ENCODE peak calls at places on chromosomes 5 and 9, in five cellular contexts. B is neural progenitor cell, X is NT2/D1, K is IMR-90, O is mesendoderm. S is an unnamed sample. For H3K4me1 and H3K36me3, the result is how much of the 10 kb centered on the place peaks cover.

GRCh38 chr9:91316093-91316492 is 45.6 kb downstream of the AUH start:
- DNase-seq in B (no peak), X (no peak), K (no peak), O (no peak), S (no peak)

GRCh38 chr5:57447656-57448055 is 35.0 kb downstream of the ACTBL2 start:
- DNase-seq in B (no peak), X (no peak), K (peak), O (no peak), S (peak)

GRCh38 chr5:111603446-111603827 is 91.1 kb upstream of the STARD4 start:
- DNase-seq in B (no peak), X (no peak), K (peak), O (no peak), S (peak)

GRCh38 chr5:122151640-122152039 is 22.3 kb downstream of the ZNF474 start:
- DNase-seq in B (no peak), X (no peak), K (peak), O (peak), S (peak)

GRCh38 chr9:83955985-83956287 is 24.1 kb downstream of the HNRNPK start:
- DNase-seq in B (no peak), X (no peak), K (no peak), O (no peak), S (no peak)

GRCh38 chr5:176565760-176566288 is 16.7 kb downstream of the CDHR2 start:
- DNase-seq in B (no peak), X (no peak), K (no peak), O (peak), S (no peak)

GRCh38 chr5:141422742-141423291 is 2.0 kb downstream of the PCDHGA11 start:
- DNase-seq in B (no peak), X (no peak), K (no peak), O (no peak), S (no peak)

GRCh38 chr5:62282951-62283446 is 23.0 kb upstream of the KIF2A start:
- DNase-seq in B (no peak), X (no peak), K (no peak), O (no peak), S (no peak)

GRCh38 chr5:136103118-136103517 is 29.5 kb upstream of the SMAD5 start:
- DNase-seq in B (no peak), X (no peak), K (no peak), O (no peak), S (no peak)

GRCh38 chr9:109063765-109064164 is 50.5 kb upstream of the CTNNAL1 start:
- DNase-seq in B (peak), X (no peak), K (peak), O (no peak), S (peak)

GRCh38 chr5:127930311-127930710 is 153.3 kb upstream of the SLC12A2 start:
- DNase-seq in B (no peak), X (no peak), K (peak), O (no peak), S (no peak)

GRCh38 chr9:89372230-89372816 is 54.0 kb downstream of the SECISBP2 start:
- DNase-seq in B (peak), X (no peak), K (no peak), O (peak), S (no peak)

GRCh38 chr5:168174376-168174775 is 117.1 kb upstream of the WWC1 start:
- DNase-seq in B (no peak), X (no peak), K (no peak), O (no peak), S (no peak)

GRCh38 chr9:33840381-33840780 is 23.4 kb downstream of the UBE2R2 start:
- DNase-seq in B (no peak), X (no peak), K (peak), O (no peak), S (no peak)

GRCh38 chr9:90841213-90841612 is 39.6 kb downstream of the SYK start:
- DNase-seq in B (no peak), X (no peak), K (no peak), O (no peak), S (no peak)

GRCh38 chr9:120783611-120784047 is 9.6 kb downstream of the FBXW2 start:
- DNase-seq in B (no peak), X (no peak), K (peak), O (no peak), S (peak)

GRCh38 chr9:109020581-109020980 is 7.3 kb upstream of the CTNNAL1 start:
- DNase-seq in B (no peak), X (no peak), K (no peak), O (no peak), S (no peak)

GRCh38 chr5:110050640-110051345 is 361.1 kb downstream of the MAN2A1 start:
- DNase-seq in B (no peak), X (no peak), K (no peak), O (no peak), S (no peak)

GRCh38 chr5:170769236-170769635 is 14.3 kb upstream of the GABRP start:
- DNase-seq in B (no peak), X (no peak), K (no peak), O (no peak), S (no peak)

GRCh38 chr5:158979749-158980521 is 119.8 kb downstream of the EBF1 start:
- DNase-seq in B (peak), X (no peak), K (peak), O (peak), S (peak)

GRCh38 chr9:69874301-69875060 is 53.9 kb downstream of the CFAP95 start:
- DNase-seq in B (no peak), X (no peak), K (no peak), O (peak), S (no peak)

GRCh38 chr5:1468247-1468612 is 23.0 kb upstream of the SLC6A3 start:
- DNase-seq in B (peak), X (peak), K (no peak), O (peak), S (peak)

GRCh38 chr9:133889498-133890301 is 102.4 kb downstream of the VAV2 start:
- DNase-seq in B (no peak), X (no peak), K (peak), O (no peak), S (no peak)

GRCh38 chr5:124746252-124746915 is at the start of gene ZNF608:
- DNase-seq in B (peak), X (no peak), K (peak), O (peak), S (peak)

GRCh38 chr5:120808135-120808534 is 344.0 kb downstream of the PRR16 start:
- DNase-seq in B (no peak), X (no peak), K (peak), O (peak), S (peak)

GRCh38 chr9:115292584-115293271 is 174.8 kb upstream of the TNC start:
- DNase-seq in B (peak), X (no peak), K (peak), O (peak), S (no peak)

GRCh38 chr9:101477214-101477613 is 41.6 kb upstream of the ALDOB start:
- DNase-seq in B (no peak), X (no peak), K (peak), O (no peak), S (peak)

GRCh38 chr9:95313010-95313498 is 4.5 kb downstream of the FANCC start:
- DNase-seq in B (peak), X (no peak), K (peak), O (peak), S (peak)

GRCh38 chr5:67291066-67291465 is 94.5 kb upstream of the CD180 start:
- DNase-seq in B (no peak), X (no peak), K (no peak), O (no peak), S (no peak)

GRCh38 chr9:134590240-134591081 is 51.1 kb upstream of the COL5A1 start:
- DNase-seq in B (no peak), X (no peak), K (no peak), O (no peak), S (no peak)

GRCh38 chr9:109381011-109381729 is 60.3 kb upstream of the EPB41L4B start:
- DNase-seq in B (no peak), X (no peak), K (peak), O (no peak), S (no peak)

GRCh38 chr9:78609471-78609870 is 312.5 kb downstream of the PSAT1 start:
- DNase-seq in B (no peak), X (no peak), K (no peak), O (no peak), S (no peak)

GRCh38 chr9:111375062-111375461 is 45.0 kb upstream of the OR2K2 start:
- DNase-seq in B (no peak), X (no peak), K (no peak), O (no peak), S (no peak)

GRCh38 chr5:67371924-67372323 is 175.3 kb upstream of the CD180 start:
- DNase-seq in B (no peak), X (no peak), K (no peak), O (no peak), S (no peak)

GRCh38 chr5:135156715-135157404 is 122.8 kb upstream of the PITX1 start:
- DNase-seq in B (no peak), X (no peak), K (no peak), O (no peak), S (no peak)

GRCh38 chr9:138067594-138068367 is 190.2 kb downstream of the CACNA1B start:
- DNase-seq in B (no peak), X (no peak), K (no peak), O (no peak), S (no peak)

GRCh38 chr5:132423443-132423898 is 54.0 kb downstream of the SLC22A5 start:
- DNase-seq in B (no peak), X (no peak), K (no peak), O (no peak), S (no peak)

GRCh38 chr5:132424167-132424935 is 54.8 kb downstream of the SLC22A5 start:
- DNase-seq in B (no peak), X (no peak), K (no peak), O (no peak), S (no peak)

GRCh38 chr5:132426525-132427138 is 57.1 kb downstream of the SLC22A5 start:
- DNase-seq in B (peak), X (no peak), K (peak), O (peak), S (peak)

GRCh38 chr5:132425975-132426524 is 56.5 kb downstream of the SLC22A5 start:
- DNase-seq in B (no peak), X (no peak), K (no peak), O (no peak), S (no peak)

DNA sequence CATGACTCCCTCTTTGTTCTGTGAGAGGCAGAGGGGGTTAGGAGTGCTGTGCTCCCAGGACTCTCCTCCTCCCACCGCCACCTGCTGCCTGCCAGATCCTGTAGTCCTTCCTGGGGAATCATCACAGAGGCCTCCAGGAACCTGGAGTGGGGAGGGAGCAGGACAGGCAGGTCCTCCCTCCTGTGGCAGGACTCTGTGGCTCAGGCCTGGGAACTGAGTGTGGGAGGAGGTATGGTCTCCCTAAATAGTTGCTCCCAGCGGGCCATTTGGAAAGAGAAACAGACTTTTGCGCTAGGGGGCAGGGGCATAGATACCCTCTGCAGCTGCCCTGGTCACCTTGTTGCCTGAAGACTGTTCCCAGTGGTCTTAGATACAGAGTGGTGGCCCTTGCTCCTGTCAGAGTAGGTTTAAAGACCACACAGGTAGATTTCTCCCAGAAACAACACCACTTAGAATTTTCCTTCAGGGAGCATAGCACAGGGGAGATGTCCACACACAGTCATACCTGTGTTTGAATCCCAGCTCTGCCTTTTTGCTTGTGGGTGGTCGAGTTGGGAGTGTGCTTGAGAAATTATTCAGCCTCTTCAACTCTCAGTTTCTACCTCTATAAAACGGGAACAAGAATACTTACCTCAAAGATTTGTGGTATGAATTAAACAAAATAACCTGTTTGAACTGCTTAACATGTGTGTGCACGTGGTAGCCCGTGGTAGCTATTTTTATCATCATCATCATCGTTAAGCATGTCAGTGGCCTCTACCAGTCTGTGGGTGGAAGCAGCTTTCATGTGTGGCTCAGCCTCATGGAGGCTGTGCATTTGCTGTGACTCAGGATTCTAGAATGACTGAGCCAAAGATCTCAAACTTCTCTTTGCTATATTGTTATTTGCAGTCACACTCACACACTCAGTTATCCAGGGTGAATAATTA is 55.8 kb downstream of the SLC22A5 start:
- DNase-seq in B (no peak), X (no peak), K (peak), O (no peak), S (peak)
- H3K9ac ChIP-seq in B (no peak), X (no peak), K (peak), O (no peak), S (peak)

DNA sequence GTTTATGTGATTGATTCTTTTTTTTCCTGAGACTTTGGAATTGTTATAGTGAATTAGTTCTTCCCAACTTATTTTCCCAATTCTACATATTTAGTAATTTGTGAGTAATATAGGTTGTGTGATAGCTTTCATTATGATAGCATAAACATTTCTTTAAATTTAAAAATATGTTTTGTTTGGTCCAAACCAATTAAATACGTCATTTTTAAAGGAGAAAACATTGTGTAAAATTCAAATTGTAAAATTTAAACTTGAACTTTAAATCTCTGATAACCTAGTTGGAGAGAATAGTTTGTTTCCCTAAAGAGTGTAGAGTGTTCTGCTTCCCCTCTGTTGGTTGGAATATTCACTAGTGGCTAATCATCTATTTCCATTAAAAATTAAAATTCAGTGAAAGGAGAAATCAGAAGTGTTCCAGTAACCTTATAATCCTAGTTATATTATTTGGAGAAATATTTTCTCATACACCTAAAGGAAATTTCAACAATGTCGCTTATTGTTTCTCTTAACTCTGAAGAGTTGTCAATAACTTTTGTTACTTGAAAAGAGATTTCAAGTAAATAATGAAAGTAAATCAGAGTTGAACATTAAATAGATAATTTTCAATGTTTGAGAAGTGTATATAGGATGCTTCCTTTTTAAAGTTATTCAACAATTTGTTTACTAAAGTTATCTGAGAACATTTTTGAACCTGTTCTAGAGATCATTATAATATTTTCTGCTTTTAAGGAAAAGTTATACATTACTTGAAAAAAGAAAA is 2.9 kb downstream of the NIPBL start:
- DNase-seq in B (no peak), X (no peak), K (no peak), O (no peak), S (no peak)
- H3K4me1 ChIP-seq in B (under half), X (under half), K (under half), O (under half), S (under half)

GRCh38 chr5:149279651-149280050 is 8.0 kb downstream of the AFAP1L1 start:
- DNase-seq in B (no peak), X (no peak), K (no peak), O (no peak), S (no peak)
- H3K36me3 ChIP-seq in B (under half), X (under half), K (under half), O (under half), S (under half)

GRCh38 chr5:179907570-179908324 is at the start of gene TBC1D9B:
- DNase-seq in B (peak), X (no peak), K (peak), O (peak), S (peak)

GRCh38 chr5:179908528-179908927 is 831 bp upstream of the TBC1D9B start:
- DNase-seq in B (peak), X (no peak), K (no peak), O (peak), S (no peak)

GRCh38 chr5:179905144-179905526 is 2.6 kb downstream of the TBC1D9B start:
- DNase-seq in B (no peak), X (no peak), K (no peak), O (no peak), S (no peak)

GRCh38 chr5:179906294-179906794 is 1.4 kb downstream of the TBC1D9B start:
- DNase-seq in B (peak), X (no peak), K (no peak), O (no peak), S (no peak)

DNA sequence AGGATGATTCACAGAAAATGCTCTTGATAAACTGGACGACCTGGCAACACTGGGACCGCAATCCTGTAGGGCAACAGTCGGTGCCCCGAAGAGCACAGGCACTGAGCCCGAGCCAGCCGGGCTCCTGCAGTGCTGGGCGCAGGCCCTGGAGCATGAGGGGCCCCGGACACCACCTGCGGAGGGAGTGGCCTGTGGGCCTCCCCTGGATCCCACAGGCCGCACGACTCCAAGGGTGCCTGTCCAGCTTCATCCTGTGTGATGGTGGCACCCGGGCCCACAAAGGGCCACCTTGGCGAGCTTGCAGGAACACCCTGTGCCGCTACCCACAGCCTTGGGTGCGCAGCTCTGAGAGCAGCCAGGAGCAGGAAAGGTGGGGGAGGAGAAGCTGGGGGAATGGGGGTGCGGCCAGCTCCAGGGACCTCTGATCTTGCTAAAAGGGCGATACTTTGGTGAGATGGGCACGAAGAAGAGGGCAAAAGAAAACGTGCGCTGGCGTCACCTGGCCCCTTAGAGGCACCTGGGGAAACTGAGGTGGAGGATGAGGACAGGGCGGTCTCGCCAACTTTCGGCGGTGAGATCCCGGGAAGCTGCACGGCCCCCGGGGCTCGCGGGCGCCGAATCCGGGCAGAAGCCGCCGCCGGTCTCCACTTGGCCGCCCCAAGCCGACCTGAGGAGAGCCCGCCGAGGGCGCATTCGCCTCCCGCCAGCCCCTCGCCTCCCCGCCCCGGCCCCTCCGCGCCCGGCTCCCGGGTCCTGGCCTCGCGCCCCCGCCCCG is 715 bp downstream of the TBC1D9B start:
- DNase-seq in B (peak), X (no peak), K (peak), O (no peak), S (peak)
- H3K9ac ChIP-seq in B (peak), X (peak), K (peak), O (peak), S (peak)

GRCh38 chr5:129046151-129046550 is 48.4 kb upstream of the ISOC1 start:
- DNase-seq in B (no peak), X (no peak), K (peak), O (no peak), S (no peak)
- H3K4me1 ChIP-seq in B (under half), X (under half), K (under half), O (under half), S (under half)

DNA sequence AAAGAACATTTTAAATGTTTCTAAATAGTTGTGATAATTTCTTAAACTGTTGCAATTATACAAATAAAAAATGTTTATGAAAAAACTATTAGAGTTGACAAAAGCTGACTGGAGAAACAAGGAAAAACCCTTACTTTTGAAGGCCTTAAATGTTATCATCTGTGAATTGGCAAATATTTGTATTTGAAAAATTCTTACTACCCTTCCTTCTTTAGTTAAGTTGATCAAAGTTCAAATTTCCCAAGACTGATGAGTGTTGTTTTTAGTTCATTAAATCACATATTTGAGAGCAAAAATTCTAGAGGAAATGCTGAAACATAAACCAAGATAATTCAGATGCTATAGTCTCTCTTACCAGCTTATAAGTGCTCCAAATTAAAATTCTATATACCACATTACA is 2.6 kb upstream of the SLC35D2 start:
- DNase-seq in B (no peak), X (no peak), K (no peak), O (no peak), S (no peak)
- H3K36me3 ChIP-seq in B (under half), X (half or more), K (under half), O (under half), S (under half)